ENCODE peak calls at places on chromosomes 11 and 22, in five cellular contexts. R is pancreas; D is endodermal cell; S is cardiac fibroblast; I is CD8-positive, alpha-beta T cell. C is an unnamed sample.
A peak's percentile ranks its signal among the peaks of the same experiment; 100 is the strongest.

GRCh38 chr22:48438791-48439559 is 1388.7 kb downstream of the BRD1 start:
- DNase-seq in R (no peak), I (no peak), S (no peak), D (peak; percentile 72), C (peak; percentile 72)

GRCh38 chr11:64754919-64755662 is 4.7 kb downstream of the PYGM start:
- DNase-seq in S (no peak), D (no peak), R (peak; percentile 11), I (no peak), C (no peak)

GRCh38 chr22:36303874-36304273 is 50.9 kb downstream of the APOL1 start:
- DNase-seq in S (no peak), D (no peak), I (no peak), R (no peak), C (no peak)

GRCh38 chr22:42863349-42863911 is 6.4 kb upstream of the ARFGAP3 start:
- DNase-seq in I (no peak), R (no peak), S (peak; percentile 59), D (no peak), C (peak; percentile 91)

GRCh38 chr11:64364911-64365310 is 5.9 kb downstream of the RPS6KA4 start:
- DNase-seq in R (no peak), D (no peak), I (no peak), S (no peak), C (no peak)

GRCh38 chr11:1361882-1362281 is 27.9 kb upstream of the BRSK2 start:
- DNase-seq in R (no peak), S (no peak), I (no peak), D (no peak), C (no peak)

GRCh38 chr11:36141595-36141994 is 147.6 kb downstream of the COMMD9 start:
- DNase-seq in S (no peak), R (no peak), D (no peak), I (no peak), C (no peak)

GRCh38 chr22:41302016-41302767 is 867 bp downstream of the ZC3H7B start:
- DNase-seq in I (peak; percentile 2), S (no peak), D (peak; percentile 68), R (no peak), C (no peak)

GRCh38 chr22:42697542-42698013 is 23.1 kb downstream of the A4GALT start:
- DNase-seq in D (peak; percentile 53), R (peak; percentile 47), I (no peak), S (peak; percentile 96), C (peak; percentile 75)

GRCh38 chr11:41382927-41383326 is 76.5 kb downstream of the LRRC4C start:
- DNase-seq in I (no peak), D (no peak), S (no peak), R (no peak), C (no peak)

GRCh38 chr11:1218256-1218787 is 4.5 kb upstream of the MUC5B start:
- DNase-seq in S (no peak), I (no peak), R (no peak), D (peak; percentile 27), C (no peak)

DNA sequence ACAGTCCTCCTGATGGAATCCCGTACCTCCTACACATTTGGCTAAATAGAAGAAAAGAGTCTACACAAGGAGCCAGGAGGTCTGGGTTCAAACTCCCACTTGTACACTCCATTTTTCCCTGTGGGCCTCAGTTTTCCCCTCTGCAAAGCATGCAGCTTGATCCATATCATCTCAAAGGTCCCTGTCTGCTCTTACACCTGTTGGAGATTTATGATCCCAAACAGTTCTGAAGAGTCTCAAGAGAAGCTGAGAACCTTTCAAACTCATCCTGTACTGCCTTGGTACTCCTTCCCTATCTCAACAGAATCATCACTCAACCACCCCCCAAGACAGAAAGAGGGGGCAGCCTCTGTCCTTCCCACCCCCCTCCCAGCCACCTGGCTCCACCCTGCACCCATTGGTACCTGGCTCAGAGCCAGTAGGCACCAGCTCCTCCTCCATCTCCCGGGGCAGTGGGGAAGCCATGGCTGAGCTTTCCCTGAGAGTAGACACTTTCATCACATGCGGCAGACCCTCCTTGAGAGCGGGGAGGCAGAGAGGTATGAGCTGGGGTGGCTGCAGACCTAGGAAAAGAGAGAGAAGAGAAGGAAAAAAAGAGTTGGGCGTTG is 3.3 kb downstream of the TNKS1BP1 start:
- DNase-seq in I (no peak), R (no peak), S (peak; percentile 38), D (no peak), C (no peak)
- H3K4me3 ChIP-seq in I (no peak overlapping the region), R (no peak overlapping the region), S (peak overlapping the region; percentile 91), D (no peak overlapping the region), C (peak overlapping the region; percentile 74)

DNA sequence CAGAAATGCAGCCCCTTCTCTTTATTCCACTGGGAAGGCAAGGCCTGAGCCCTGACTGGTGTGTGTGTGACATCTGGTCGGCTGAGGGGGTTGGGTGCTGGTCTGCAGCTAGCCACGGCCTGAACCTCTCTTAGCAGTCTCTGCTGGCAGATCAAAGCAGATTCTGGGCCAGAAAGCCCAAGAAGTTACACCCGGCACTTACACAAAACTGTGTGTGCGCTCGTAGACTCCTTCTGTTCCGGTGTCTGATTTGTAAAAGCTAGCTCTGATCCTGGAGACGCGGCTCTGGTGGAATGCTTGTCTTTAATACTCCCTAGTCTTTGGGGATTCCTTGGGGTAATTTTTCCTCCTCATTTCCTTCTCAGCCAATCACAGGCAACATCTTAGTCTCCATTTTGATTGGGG is 5.5 kb downstream of the PKNOX2 start:
- DNase-seq in I (no peak), S (peak; percentile 83), D (no peak), R (no peak), C (no peak)
- H3K4me3 ChIP-seq in I (no peak overlapping the region), S (peak overlapping the region; percentile 2), D (no peak overlapping the region), R (no peak overlapping the region), C (no peak overlapping the region)

DNA sequence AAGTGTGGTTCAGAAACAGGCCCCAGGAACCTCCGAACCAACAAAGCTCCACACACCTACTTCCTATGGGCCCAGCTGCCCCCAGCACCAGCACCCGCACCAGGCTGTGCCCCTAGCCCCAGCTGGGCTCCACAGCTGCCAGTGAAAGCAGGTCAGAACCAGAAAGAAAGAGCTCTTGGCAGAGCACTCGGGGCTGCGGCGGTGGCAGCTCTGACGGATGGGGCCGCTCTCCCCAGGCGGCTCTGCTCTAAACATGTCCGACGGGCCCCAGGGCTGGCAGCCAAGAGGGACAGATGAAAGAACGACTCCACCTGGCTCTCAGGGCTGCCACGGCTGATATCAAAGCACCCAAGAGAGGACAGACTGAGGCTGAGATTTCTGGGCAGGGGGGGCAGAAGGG is 25.7 kb downstream of the LRFN4 start:
- DNase-seq in D (no peak), S (no peak), I (no peak), R (no peak), C (no peak)
- H3K4me3 ChIP-seq in D (no peak overlapping the region), S (no peak overlapping the region), I (no peak overlapping the region), R (no peak overlapping the region), C (no peak overlapping the region)

DNA sequence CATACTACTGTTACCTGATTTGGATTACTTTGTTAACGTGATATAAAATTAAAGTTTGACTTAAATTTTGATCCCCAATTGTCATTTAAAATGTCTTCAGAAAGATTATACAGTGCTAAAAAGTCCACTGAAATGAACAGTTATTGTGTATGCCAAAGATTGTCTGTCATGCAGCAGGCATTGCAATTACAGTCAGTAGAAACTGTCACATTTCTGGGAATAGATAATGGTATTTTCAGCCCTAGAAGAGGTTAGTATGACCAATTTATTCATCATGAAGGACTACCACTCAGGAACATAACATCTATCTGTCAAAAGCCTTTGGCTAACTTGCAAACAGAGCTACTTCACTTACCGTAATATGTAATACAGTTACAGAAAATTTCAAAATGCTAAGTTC is 852.5 kb upstream of the TENM4 start:
- DNase-seq in R (no peak), S (no peak), D (no peak), I (no peak), C (no peak)
- H3K4me3 ChIP-seq in R (no peak overlapping the region), S (no peak overlapping the region), D (no peak overlapping the region), I (no peak overlapping the region), C (no peak overlapping the region)

C was measured in AG10803.